ENCODE peak calls at places on chromosomes 1 and 21, in eight cellular contexts. One of them, this sample, is unnamed.

GRCh38 chr1:241612533-241613505 is 27.4 kb downstream of the CHML start:
- DNase-seq in Caki2: peak
- DNase-seq in activated effector memory CD4-positive, alpha-beta T cell treated with anti-CD3 and anti-CD28 coated beads, Interleukin-2, amount 50 U/mL, for 16 hours: no peak
- DNase-seq in H7: no peak
- DNase-seq in stimulated activated CD8-positive, alpha-beta memory T cell treated with anti-CD3 and anti-CD28 coated beads, Interleukin-4, amount 100 ng/mL, for 4 hours: no peak
- DNase-seq in HFF-Myc: peak
- DNase-seq in PC-9: peak
- DNase-seq in H9: no peak
- DNase-seq in this sample: no peak

GRCh38 chr1:22711071-22711470 is 432 bp downstream of the EPHB2 start:
- DNase-seq in Caki2: no peak
- DNase-seq in activated effector memory CD4-positive, alpha-beta T cell treated with anti-CD3 and anti-CD28 coated beads, Interleukin-2, amount 50 U/mL, for 16 hours: no peak
- DNase-seq in H7: peak
- DNase-seq in stimulated activated CD8-positive, alpha-beta memory T cell treated with anti-CD3 and anti-CD28 coated beads, Interleukin-4, amount 100 ng/mL, for 4 hours: no peak
- DNase-seq in HFF-Myc: no peak
- DNase-seq in PC-9: no peak
- DNase-seq in H9: no peak
- DNase-seq in this sample: no peak

GRCh38 chr1:161946071-161946987 is 77.3 kb downstream of the OLFML2B start:
- DNase-seq in Caki2: no peak
- DNase-seq in activated effector memory CD4-positive, alpha-beta T cell treated with anti-CD3 and anti-CD28 coated beads, Interleukin-2, amount 50 U/mL, for 16 hours: no peak
- DNase-seq in H7: no peak
- DNase-seq in stimulated activated CD8-positive, alpha-beta memory T cell treated with anti-CD3 and anti-CD28 coated beads, Interleukin-4, amount 100 ng/mL, for 4 hours: no peak
- DNase-seq in HFF-Myc: no peak
- DNase-seq in PC-9: no peak
- DNase-seq in H9: no peak
- DNase-seq in this sample: no peak

GRCh38 chr1:201459775-201460174 is 9.2 kb downstream of the PHLDA3 start:
- DNase-seq in Caki2: no peak
- DNase-seq in activated effector memory CD4-positive, alpha-beta T cell treated with anti-CD3 and anti-CD28 coated beads, Interleukin-2, amount 50 U/mL, for 16 hours: no peak
- DNase-seq in H7: no peak
- DNase-seq in stimulated activated CD8-positive, alpha-beta memory T cell treated with anti-CD3 and anti-CD28 coated beads, Interleukin-4, amount 100 ng/mL, for 4 hours: no peak
- DNase-seq in HFF-Myc: no peak
- DNase-seq in PC-9: no peak
- DNase-seq in H9: no peak
- DNase-seq in this sample: no peak

GRCh38 chr1:234955107-234955731 is 173.4 kb downstream of the TOMM20 start:
- DNase-seq in Caki2: peak
- DNase-seq in activated effector memory CD4-positive, alpha-beta T cell treated with anti-CD3 and anti-CD28 coated beads, Interleukin-2, amount 50 U/mL, for 16 hours: no peak
- DNase-seq in H7: no peak
- DNase-seq in stimulated activated CD8-positive, alpha-beta memory T cell treated with anti-CD3 and anti-CD28 coated beads, Interleukin-4, amount 100 ng/mL, for 4 hours: no peak
- DNase-seq in HFF-Myc: no peak
- DNase-seq in PC-9: no peak
- DNase-seq in H9: no peak
- DNase-seq in this sample: no peak

GRCh38 chr21:38359835-38360234 is 103.0 kb downstream of the KCNJ15 start:
- DNase-seq in Caki2: no peak
- DNase-seq in activated effector memory CD4-positive, alpha-beta T cell treated with anti-CD3 and anti-CD28 coated beads, Interleukin-2, amount 50 U/mL, for 16 hours: no peak
- DNase-seq in H7: no peak
- DNase-seq in stimulated activated CD8-positive, alpha-beta memory T cell treated with anti-CD3 and anti-CD28 coated beads, Interleukin-4, amount 100 ng/mL, for 4 hours: no peak
- DNase-seq in HFF-Myc: no peak
- DNase-seq in PC-9: no peak
- DNase-seq in H9: no peak
- DNase-seq in this sample: no peak

GRCh38 chr1:40824591-40825429 is 37.4 kb downstream of the CITED4 start:
- DNase-seq in Caki2: no peak
- DNase-seq in activated effector memory CD4-positive, alpha-beta T cell treated with anti-CD3 and anti-CD28 coated beads, Interleukin-2, amount 50 U/mL, for 16 hours: no peak
- DNase-seq in H7: no peak
- DNase-seq in stimulated activated CD8-positive, alpha-beta memory T cell treated with anti-CD3 and anti-CD28 coated beads, Interleukin-4, amount 100 ng/mL, for 4 hours: no peak
- DNase-seq in HFF-Myc: no peak
- DNase-seq in PC-9: no peak
- DNase-seq in H9: no peak
- DNase-seq in this sample: no peak

GRCh38 chr1:7616076-7616833 is 154.8 kb upstream of the VAMP3 start:
- DNase-seq in Caki2: peak
- DNase-seq in activated effector memory CD4-positive, alpha-beta T cell treated with anti-CD3 and anti-CD28 coated beads, Interleukin-2, amount 50 U/mL, for 16 hours: no peak
- DNase-seq in H7: peak
- DNase-seq in stimulated activated CD8-positive, alpha-beta memory T cell treated with anti-CD3 and anti-CD28 coated beads, Interleukin-4, amount 100 ng/mL, for 4 hours: no peak
- DNase-seq in HFF-Myc: no peak
- DNase-seq in PC-9: no peak
- DNase-seq in H9: peak
- DNase-seq in this sample: no peak

GRCh38 chr21:45093064-45093532 is 18.7 kb downstream of the ADARB1 start:
- DNase-seq in Caki2: no peak
- DNase-seq in activated effector memory CD4-positive, alpha-beta T cell treated with anti-CD3 and anti-CD28 coated beads, Interleukin-2, amount 50 U/mL, for 16 hours: no peak
- DNase-seq in H7: no peak
- DNase-seq in stimulated activated CD8-positive, alpha-beta memory T cell treated with anti-CD3 and anti-CD28 coated beads, Interleukin-4, amount 100 ng/mL, for 4 hours: no peak
- DNase-seq in HFF-Myc: no peak
- DNase-seq in PC-9: no peak
- DNase-seq in H9: no peak
- DNase-seq in this sample: no peak

GRCh38 chr21:19899645-19900044 is 1098.6 kb upstream of the NCAM2 start:
- DNase-seq in Caki2: no peak
- DNase-seq in activated effector memory CD4-positive, alpha-beta T cell treated with anti-CD3 and anti-CD28 coated beads, Interleukin-2, amount 50 U/mL, for 16 hours: no peak
- DNase-seq in H7: no peak
- DNase-seq in stimulated activated CD8-positive, alpha-beta memory T cell treated with anti-CD3 and anti-CD28 coated beads, Interleukin-4, amount 100 ng/mL, for 4 hours: no peak
- DNase-seq in HFF-Myc: no peak
- DNase-seq in PC-9: no peak
- DNase-seq in H9: no peak
- DNase-seq in this sample: no peak

GRCh38 chr1:235938714-235939487 is 72.2 kb upstream of the LYST start:
- DNase-seq in Caki2: no peak
- DNase-seq in activated effector memory CD4-positive, alpha-beta T cell treated with anti-CD3 and anti-CD28 coated beads, Interleukin-2, amount 50 U/mL, for 16 hours: no peak
- DNase-seq in H7: no peak
- DNase-seq in stimulated activated CD8-positive, alpha-beta memory T cell treated with anti-CD3 and anti-CD28 coated beads, Interleukin-4, amount 100 ng/mL, for 4 hours: no peak
- DNase-seq in HFF-Myc: no peak
- DNase-seq in PC-9: no peak
- DNase-seq in H9: no peak
- DNase-seq in this sample: no peak

GRCh38 chr1:43991476-43992231 is at the start of gene CCDC24:
- DNase-seq in Caki2: peak
- DNase-seq in activated effector memory CD4-positive, alpha-beta T cell treated with anti-CD3 and anti-CD28 coated beads, Interleukin-2, amount 50 U/mL, for 16 hours: peak
- DNase-seq in H7: peak
- DNase-seq in stimulated activated CD8-positive, alpha-beta memory T cell treated with anti-CD3 and anti-CD28 coated beads, Interleukin-4, amount 100 ng/mL, for 4 hours: peak
- DNase-seq in HFF-Myc: no peak
- DNase-seq in PC-9: peak
- DNase-seq in H9: peak
- DNase-seq in this sample: peak

GRCh38 chr1:227747948-227748495 is 12.8 kb downstream of the SNAP47 start:
- DNase-seq in Caki2: no peak
- DNase-seq in activated effector memory CD4-positive, alpha-beta T cell treated with anti-CD3 and anti-CD28 coated beads, Interleukin-2, amount 50 U/mL, for 16 hours: peak
- DNase-seq in H7: no peak
- DNase-seq in stimulated activated CD8-positive, alpha-beta memory T cell treated with anti-CD3 and anti-CD28 coated beads, Interleukin-4, amount 100 ng/mL, for 4 hours: no peak
- DNase-seq in HFF-Myc: no peak
- DNase-seq in PC-9: no peak
- DNase-seq in H9: no peak
- DNase-seq in this sample: no peak

GRCh38 chr1:218671573-218671972 is 326.4 kb downstream of the TGFB2 start:
- DNase-seq in Caki2: no peak
- DNase-seq in activated effector memory CD4-positive, alpha-beta T cell treated with anti-CD3 and anti-CD28 coated beads, Interleukin-2, amount 50 U/mL, for 16 hours: no peak
- DNase-seq in H7: no peak
- DNase-seq in stimulated activated CD8-positive, alpha-beta memory T cell treated with anti-CD3 and anti-CD28 coated beads, Interleukin-4, amount 100 ng/mL, for 4 hours: no peak
- DNase-seq in HFF-Myc: peak
- DNase-seq in PC-9: no peak
- DNase-seq in H9: no peak
- DNase-seq in this sample: no peak

GRCh38 chr1:183185941-183186490 is at the start of gene LAMC2:
- DNase-seq in Caki2: peak
- DNase-seq in activated effector memory CD4-positive, alpha-beta T cell treated with anti-CD3 and anti-CD28 coated beads, Interleukin-2, amount 50 U/mL, for 16 hours: no peak
- DNase-seq in H7: peak
- DNase-seq in stimulated activated CD8-positive, alpha-beta memory T cell treated with anti-CD3 and anti-CD28 coated beads, Interleukin-4, amount 100 ng/mL, for 4 hours: no peak
- DNase-seq in HFF-Myc: no peak
- DNase-seq in PC-9: peak
- DNase-seq in H9: peak
- DNase-seq in this sample: no peak

GRCh38 chr1:189859385-189859977 is 618.2 kb downstream of the BRINP3 start:
- DNase-seq in Caki2: no peak
- DNase-seq in activated effector memory CD4-positive, alpha-beta T cell treated with anti-CD3 and anti-CD28 coated beads, Interleukin-2, amount 50 U/mL, for 16 hours: peak
- DNase-seq in H7: peak
- DNase-seq in stimulated activated CD8-positive, alpha-beta memory T cell treated with anti-CD3 and anti-CD28 coated beads, Interleukin-4, amount 100 ng/mL, for 4 hours: no peak
- DNase-seq in HFF-Myc: no peak
- DNase-seq in PC-9: no peak
- DNase-seq in H9: peak
- DNase-seq in this sample: no peak

GRCh38 chr1:159970932-159971342 is 16.9 kb upstream of the SLAMF9 start:
- DNase-seq in Caki2: no peak
- DNase-seq in activated effector memory CD4-positive, alpha-beta T cell treated with anti-CD3 and anti-CD28 coated beads, Interleukin-2, amount 50 U/mL, for 16 hours: no peak
- DNase-seq in H7: no peak
- DNase-seq in stimulated activated CD8-positive, alpha-beta memory T cell treated with anti-CD3 and anti-CD28 coated beads, Interleukin-4, amount 100 ng/mL, for 4 hours: no peak
- DNase-seq in HFF-Myc: no peak
- DNase-seq in PC-9: no peak
- DNase-seq in H9: peak
- DNase-seq in this sample: no peak

GRCh38 chr1:25902462-25902861 is 3.8 kb downstream of the STMN1 start:
- DNase-seq in Caki2: no peak
- DNase-seq in activated effector memory CD4-positive, alpha-beta T cell treated with anti-CD3 and anti-CD28 coated beads, Interleukin-2, amount 50 U/mL, for 16 hours: no peak
- DNase-seq in H7: no peak
- DNase-seq in stimulated activated CD8-positive, alpha-beta memory T cell treated with anti-CD3 and anti-CD28 coated beads, Interleukin-4, amount 100 ng/mL, for 4 hours: no peak
- DNase-seq in HFF-Myc: no peak
- DNase-seq in PC-9: no peak
- DNase-seq in H9: no peak
- DNase-seq in this sample: no peak

GRCh38 chr1:168083456-168084325 is 53.0 kb downstream of the GPR161 start:
- DNase-seq in Caki2: no peak
- DNase-seq in activated effector memory CD4-positive, alpha-beta T cell treated with anti-CD3 and anti-CD28 coated beads, Interleukin-2, amount 50 U/mL, for 16 hours: no peak
- DNase-seq in H7: peak
- DNase-seq in stimulated activated CD8-positive, alpha-beta memory T cell treated with anti-CD3 and anti-CD28 coated beads, Interleukin-4, amount 100 ng/mL, for 4 hours: no peak
- DNase-seq in HFF-Myc: no peak
- DNase-seq in PC-9: no peak
- DNase-seq in H9: no peak
- DNase-seq in this sample: no peak

GRCh38 chr1:116554924-116555323 is 15.9 kb downstream of the CD58 start:
- DNase-seq in Caki2: no peak
- DNase-seq in activated effector memory CD4-positive, alpha-beta T cell treated with anti-CD3 and anti-CD28 coated beads, Interleukin-2, amount 50 U/mL, for 16 hours: no peak
- DNase-seq in H7: no peak
- DNase-seq in stimulated activated CD8-positive, alpha-beta memory T cell treated with anti-CD3 and anti-CD28 coated beads, Interleukin-4, amount 100 ng/mL, for 4 hours: no peak
- DNase-seq in HFF-Myc: no peak
- DNase-seq in PC-9: no peak
- DNase-seq in H9: no peak
- DNase-seq in this sample: no peak

GRCh38 chr21:44814498-44815023 is 3.3 kb downstream of the SUMO3 start:
- DNase-seq in Caki2: no peak
- DNase-seq in activated effector memory CD4-positive, alpha-beta T cell treated with anti-CD3 and anti-CD28 coated beads, Interleukin-2, amount 50 U/mL, for 16 hours: no peak
- DNase-seq in H7: no peak
- DNase-seq in stimulated activated CD8-positive, alpha-beta memory T cell treated with anti-CD3 and anti-CD28 coated beads, Interleukin-4, amount 100 ng/mL, for 4 hours: no peak
- DNase-seq in HFF-Myc: no peak
- DNase-seq in PC-9: no peak
- DNase-seq in H9: no peak
- DNase-seq in this sample: no peak

GRCh38 chr1:92755541-92756351 is 29.2 kb downstream of the EVI5 start:
- DNase-seq in Caki2: no peak
- DNase-seq in activated effector memory CD4-positive, alpha-beta T cell treated with anti-CD3 and anti-CD28 coated beads, Interleukin-2, amount 50 U/mL, for 16 hours: no peak
- DNase-seq in H7: no peak
- DNase-seq in stimulated activated CD8-positive, alpha-beta memory T cell treated with anti-CD3 and anti-CD28 coated beads, Interleukin-4, amount 100 ng/mL, for 4 hours: no peak
- DNase-seq in HFF-Myc: no peak
- DNase-seq in PC-9: peak
- DNase-seq in H9: no peak
- DNase-seq in this sample: no peak

GRCh38 chr1:39896909-39897685 is 4.6 kb downstream of the MYCL start:
- DNase-seq in Caki2: no peak
- DNase-seq in activated effector memory CD4-positive, alpha-beta T cell treated with anti-CD3 and anti-CD28 coated beads, Interleukin-2, amount 50 U/mL, for 16 hours: no peak
- DNase-seq in H7: peak
- DNase-seq in stimulated activated CD8-positive, alpha-beta memory T cell treated with anti-CD3 and anti-CD28 coated beads, Interleukin-4, amount 100 ng/mL, for 4 hours: no peak
- DNase-seq in HFF-Myc: no peak
- DNase-seq in PC-9: no peak
- DNase-seq in H9: peak
- DNase-seq in this sample: no peak

GRCh38 chr1:211735208-211736170 is 60.1 kb upstream of the NEK2 start:
- DNase-seq in Caki2: peak
- DNase-seq in activated effector memory CD4-positive, alpha-beta T cell treated with anti-CD3 and anti-CD28 coated beads, Interleukin-2, amount 50 U/mL, for 16 hours: no peak
- DNase-seq in H7: peak
- DNase-seq in stimulated activated CD8-positive, alpha-beta memory T cell treated with anti-CD3 and anti-CD28 coated beads, Interleukin-4, amount 100 ng/mL, for 4 hours: no peak
- DNase-seq in HFF-Myc: peak
- DNase-seq in PC-9: peak
- DNase-seq in H9: peak
- DNase-seq in this sample: no peak

GRCh38 chr21:44870748-44871495 is 2.6 kb downstream of the PTTG1IP start:
- DNase-seq in Caki2: no peak
- DNase-seq in activated effector memory CD4-positive, alpha-beta T cell treated with anti-CD3 and anti-CD28 coated beads, Interleukin-2, amount 50 U/mL, for 16 hours: peak
- DNase-seq in H7: no peak
- DNase-seq in stimulated activated CD8-positive, alpha-beta memory T cell treated with anti-CD3 and anti-CD28 coated beads, Interleukin-4, amount 100 ng/mL, for 4 hours: no peak
- DNase-seq in HFF-Myc: no peak
- DNase-seq in PC-9: peak
- DNase-seq in H9: no peak
- DNase-seq in this sample: no peak

GRCh38 chr1:42484382-42484781 is 21.3 kb downstream of the CCDC30 start:
- DNase-seq in Caki2: peak
- DNase-seq in activated effector memory CD4-positive, alpha-beta T cell treated with anti-CD3 and anti-CD28 coated beads, Interleukin-2, amount 50 U/mL, for 16 hours: no peak
- DNase-seq in H7: no peak
- DNase-seq in stimulated activated CD8-positive, alpha-beta memory T cell treated with anti-CD3 and anti-CD28 coated beads, Interleukin-4, amount 100 ng/mL, for 4 hours: no peak
- DNase-seq in HFF-Myc: peak
- DNase-seq in PC-9: peak
- DNase-seq in H9: no peak
- DNase-seq in this sample: no peak

GRCh38 chr1:95095833-95096217 is 21.3 kb upstream of the TLCD4 start:
- DNase-seq in Caki2: no peak
- DNase-seq in activated effector memory CD4-positive, alpha-beta T cell treated with anti-CD3 and anti-CD28 coated beads, Interleukin-2, amount 50 U/mL, for 16 hours: no peak
- DNase-seq in H7: no peak
- DNase-seq in stimulated activated CD8-positive, alpha-beta memory T cell treated with anti-CD3 and anti-CD28 coated beads, Interleukin-4, amount 100 ng/mL, for 4 hours: no peak
- DNase-seq in HFF-Myc: no peak
- DNase-seq in PC-9: peak
- DNase-seq in H9: no peak
- DNase-seq in this sample: no peak

GRCh38 chr1:218324226-218324580 is 20.9 kb upstream of the TGFB2 start:
- DNase-seq in Caki2: no peak
- DNase-seq in activated effector memory CD4-positive, alpha-beta T cell treated with anti-CD3 and anti-CD28 coated beads, Interleukin-2, amount 50 U/mL, for 16 hours: no peak
- DNase-seq in H7: no peak
- DNase-seq in stimulated activated CD8-positive, alpha-beta memory T cell treated with anti-CD3 and anti-CD28 coated beads, Interleukin-4, amount 100 ng/mL, for 4 hours: no peak
- DNase-seq in HFF-Myc: no peak
- DNase-seq in PC-9: no peak
- DNase-seq in H9: no peak
- DNase-seq in this sample: no peak

GRCh38 chr1:39305555-39305954 is 101.1 kb downstream of the MACF1 start:
- DNase-seq in Caki2: no peak
- DNase-seq in activated effector memory CD4-positive, alpha-beta T cell treated with anti-CD3 and anti-CD28 coated beads, Interleukin-2, amount 50 U/mL, for 16 hours: no peak
- DNase-seq in H7: no peak
- DNase-seq in stimulated activated CD8-positive, alpha-beta memory T cell treated with anti-CD3 and anti-CD28 coated beads, Interleukin-4, amount 100 ng/mL, for 4 hours: no peak
- DNase-seq in HFF-Myc: no peak
- DNase-seq in PC-9: no peak
- DNase-seq in H9: no peak
- DNase-seq in this sample: no peak

GRCh38 chr1:41874903-41875411 is 43.8 kb downstream of the HIVEP3 start:
- DNase-seq in Caki2: no peak
- DNase-seq in activated effector memory CD4-positive, alpha-beta T cell treated with anti-CD3 and anti-CD28 coated beads, Interleukin-2, amount 50 U/mL, for 16 hours: no peak
- DNase-seq in H7: no peak
- DNase-seq in stimulated activated CD8-positive, alpha-beta memory T cell treated with anti-CD3 and anti-CD28 coated beads, Interleukin-4, amount 100 ng/mL, for 4 hours: no peak
- DNase-seq in HFF-Myc: no peak
- DNase-seq in PC-9: no peak
- DNase-seq in H9: peak
- DNase-seq in this sample: no peak

GRCh38 chr1:208089971-208090755 is 154.0 kb downstream of the PLXNA2 start:
- DNase-seq in Caki2: no peak
- DNase-seq in activated effector memory CD4-positive, alpha-beta T cell treated with anti-CD3 and anti-CD28 coated beads, Interleukin-2, amount 50 U/mL, for 16 hours: no peak
- DNase-seq in H7: no peak
- DNase-seq in stimulated activated CD8-positive, alpha-beta memory T cell treated with anti-CD3 and anti-CD28 coated beads, Interleukin-4, amount 100 ng/mL, for 4 hours: no peak
- DNase-seq in HFF-Myc: no peak
- DNase-seq in PC-9: no peak
- DNase-seq in H9: no peak
- DNase-seq in this sample: no peak

GRCh38 chr1:243513726-243514491 is 258.1 kb downstream of the SDCCAG8 start:
- DNase-seq in Caki2: no peak
- DNase-seq in activated effector memory CD4-positive, alpha-beta T cell treated with anti-CD3 and anti-CD28 coated beads, Interleukin-2, amount 50 U/mL, for 16 hours: no peak
- DNase-seq in H7: peak
- DNase-seq in stimulated activated CD8-positive, alpha-beta memory T cell treated with anti-CD3 and anti-CD28 coated beads, Interleukin-4, amount 100 ng/mL, for 4 hours: no peak
- DNase-seq in HFF-Myc: peak
- DNase-seq in PC-9: no peak
- DNase-seq in H9: no peak
- DNase-seq in this sample: no peak

GRCh38 chr1:43653893-43654292 is 3.9 kb downstream of the KDM4A start:
- DNase-seq in Caki2: no peak
- DNase-seq in activated effector memory CD4-positive, alpha-beta T cell treated with anti-CD3 and anti-CD28 coated beads, Interleukin-2, amount 50 U/mL, for 16 hours: no peak
- DNase-seq in H7: no peak
- DNase-seq in stimulated activated CD8-positive, alpha-beta memory T cell treated with anti-CD3 and anti-CD28 coated beads, Interleukin-4, amount 100 ng/mL, for 4 hours: no peak
- DNase-seq in HFF-Myc: no peak
- DNase-seq in PC-9: no peak
- DNase-seq in H9: no peak
- DNase-seq in this sample: no peak

GRCh38 chr21:46557469-46557868 is 47.4 kb downstream of the S100B start:
- DNase-seq in Caki2: no peak
- DNase-seq in activated effector memory CD4-positive, alpha-beta T cell treated with anti-CD3 and anti-CD28 coated beads, Interleukin-2, amount 50 U/mL, for 16 hours: peak
- DNase-seq in H7: peak
- DNase-seq in stimulated activated CD8-positive, alpha-beta memory T cell treated with anti-CD3 and anti-CD28 coated beads, Interleukin-4, amount 100 ng/mL, for 4 hours: no peak
- DNase-seq in HFF-Myc: no peak
- DNase-seq in PC-9: no peak
- DNase-seq in H9: no peak
- DNase-seq in this sample: no peak